ENCODE peak calls at places on chromosomes 5 and 9, in ten cellular contexts. One of them, this sample, is unnamed.

GRCh38 chr5:9343146-9343850 is 202.6 kb downstream of the SEMA5A start:
- DNase-seq in stimulated activated CD8-positive, alpha-beta memory T cell treated with anti-CD3 and anti-CD28 coated beads, Interleukin-7, amount 100 ng/mL, for 4 hours: no peak
- DNase-seq in NCI-H1105: no peak
- DNase-seq in H54: no peak
- DNase-seq in CD4-positive, alpha-beta T cell: no peak
- DNase-seq in D341Med: no peak
- DNase-seq in choroid plexus epithelial cell: peak; percentile 73
- DNase-seq in lower lobe of right lung: no peak
- DNase-seq in activated T-helper 9 cell treated with anti-CD3 and anti-CD28 coated beads, Interleukin-2, amount 50 U/mL, for 16 hours: no peak
- DNase-seq in GM10248: no peak
- DNase-seq in this sample: no peak

GRCh38 chr9:12776775-12777055 is 1.9 kb downstream of the LURAP1L start:
- DNase-seq in stimulated activated CD8-positive, alpha-beta memory T cell treated with anti-CD3 and anti-CD28 coated beads, Interleukin-7, amount 100 ng/mL, for 4 hours: no peak
- DNase-seq in NCI-H1105: no peak
- DNase-seq in H54: no peak
- DNase-seq in CD4-positive, alpha-beta T cell: no peak
- DNase-seq in D341Med: no peak
- DNase-seq in choroid plexus epithelial cell: peak; percentile 78
- DNase-seq in lower lobe of right lung: no peak
- DNase-seq in activated T-helper 9 cell treated with anti-CD3 and anti-CD28 coated beads, Interleukin-2, amount 50 U/mL, for 16 hours: no peak
- DNase-seq in GM10248: no peak
- DNase-seq in this sample: no peak

GRCh38 chr5:15522141-15522540 is 22.2 kb downstream of the FBXL7 start:
- DNase-seq in stimulated activated CD8-positive, alpha-beta memory T cell treated with anti-CD3 and anti-CD28 coated beads, Interleukin-7, amount 100 ng/mL, for 4 hours: no peak
- DNase-seq in NCI-H1105: peak; percentile 70
- DNase-seq in H54: no peak
- DNase-seq in CD4-positive, alpha-beta T cell: no peak
- DNase-seq in D341Med: no peak
- DNase-seq in choroid plexus epithelial cell: no peak
- DNase-seq in lower lobe of right lung: no peak
- DNase-seq in activated T-helper 9 cell treated with anti-CD3 and anti-CD28 coated beads, Interleukin-2, amount 50 U/mL, for 16 hours: no peak
- DNase-seq in GM10248: no peak
- DNase-seq in this sample: no peak

GRCh38 chr9:89978185-89978584 is 373.4 kb downstream of the GADD45G start:
- DNase-seq in stimulated activated CD8-positive, alpha-beta memory T cell treated with anti-CD3 and anti-CD28 coated beads, Interleukin-7, amount 100 ng/mL, for 4 hours: no peak
- DNase-seq in NCI-H1105: no peak
- DNase-seq in H54: no peak
- DNase-seq in CD4-positive, alpha-beta T cell: no peak
- DNase-seq in D341Med: no peak
- DNase-seq in choroid plexus epithelial cell: peak; percentile 35
- DNase-seq in lower lobe of right lung: no peak
- DNase-seq in activated T-helper 9 cell treated with anti-CD3 and anti-CD28 coated beads, Interleukin-2, amount 50 U/mL, for 16 hours: no peak
- DNase-seq in GM10248: no peak
- DNase-seq in this sample: no peak

GRCh38 chr5:158127536-158127935 is 268.6 kb upstream of the CLINT1 start:
- DNase-seq in stimulated activated CD8-positive, alpha-beta memory T cell treated with anti-CD3 and anti-CD28 coated beads, Interleukin-7, amount 100 ng/mL, for 4 hours: no peak
- DNase-seq in NCI-H1105: no peak
- DNase-seq in H54: no peak
- DNase-seq in CD4-positive, alpha-beta T cell: no peak
- DNase-seq in D341Med: no peak
- DNase-seq in choroid plexus epithelial cell: no peak
- DNase-seq in lower lobe of right lung: no peak
- DNase-seq in activated T-helper 9 cell treated with anti-CD3 and anti-CD28 coated beads, Interleukin-2, amount 50 U/mL, for 16 hours: no peak
- DNase-seq in GM10248: no peak
- DNase-seq in this sample: no peak

GRCh38 chr5:6682239-6682638 is 31.0 kb upstream of the TENT4A start:
- DNase-seq in stimulated activated CD8-positive, alpha-beta memory T cell treated with anti-CD3 and anti-CD28 coated beads, Interleukin-7, amount 100 ng/mL, for 4 hours: no peak
- DNase-seq in NCI-H1105: no peak
- DNase-seq in H54: no peak
- DNase-seq in CD4-positive, alpha-beta T cell: no peak
- DNase-seq in D341Med: no peak
- DNase-seq in choroid plexus epithelial cell: no peak
- DNase-seq in lower lobe of right lung: no peak
- DNase-seq in activated T-helper 9 cell treated with anti-CD3 and anti-CD28 coated beads, Interleukin-2, amount 50 U/mL, for 16 hours: no peak
- DNase-seq in GM10248: no peak
- DNase-seq in this sample: no peak

GRCh38 chr5:132459983-132460834 is 30.4 kb downstream of the IRF1 start:
- DNase-seq in stimulated activated CD8-positive, alpha-beta memory T cell treated with anti-CD3 and anti-CD28 coated beads, Interleukin-7, amount 100 ng/mL, for 4 hours: no peak
- DNase-seq in NCI-H1105: no peak
- DNase-seq in H54: no peak
- DNase-seq in CD4-positive, alpha-beta T cell: no peak
- DNase-seq in D341Med: no peak
- DNase-seq in choroid plexus epithelial cell: peak; percentile 61
- DNase-seq in lower lobe of right lung: peak; percentile 76
- DNase-seq in activated T-helper 9 cell treated with anti-CD3 and anti-CD28 coated beads, Interleukin-2, amount 50 U/mL, for 16 hours: no peak
- DNase-seq in GM10248: no peak
- DNase-seq in this sample: no peak

GRCh38 chr5:160938532-160938931 is 86.5 kb upstream of the ATP10B start:
- DNase-seq in stimulated activated CD8-positive, alpha-beta memory T cell treated with anti-CD3 and anti-CD28 coated beads, Interleukin-7, amount 100 ng/mL, for 4 hours: no peak
- DNase-seq in NCI-H1105: peak; percentile 17
- DNase-seq in H54: no peak
- DNase-seq in CD4-positive, alpha-beta T cell: no peak
- DNase-seq in D341Med: peak; percentile 79
- DNase-seq in choroid plexus epithelial cell: no peak
- DNase-seq in lower lobe of right lung: peak; percentile 74
- DNase-seq in activated T-helper 9 cell treated with anti-CD3 and anti-CD28 coated beads, Interleukin-2, amount 50 U/mL, for 16 hours: no peak
- DNase-seq in GM10248: no peak
- DNase-seq in this sample: peak; percentile 49

GRCh38 chr5:159094745-159095144 is 5.0 kb downstream of the EBF1 start:
- DNase-seq in stimulated activated CD8-positive, alpha-beta memory T cell treated with anti-CD3 and anti-CD28 coated beads, Interleukin-7, amount 100 ng/mL, for 4 hours: peak; percentile 42
- DNase-seq in NCI-H1105: peak; percentile 68
- DNase-seq in H54: peak; percentile 46
- DNase-seq in CD4-positive, alpha-beta T cell: no peak
- DNase-seq in D341Med: peak; percentile 51
- DNase-seq in choroid plexus epithelial cell: peak; percentile 95
- DNase-seq in lower lobe of right lung: peak; percentile 45
- DNase-seq in activated T-helper 9 cell treated with anti-CD3 and anti-CD28 coated beads, Interleukin-2, amount 50 U/mL, for 16 hours: no peak
- DNase-seq in GM10248: no peak
- DNase-seq in this sample: peak; percentile 71

GRCh38 chr9:121399883-121400607 is 30.0 kb upstream of the STOM start:
- DNase-seq in stimulated activated CD8-positive, alpha-beta memory T cell treated with anti-CD3 and anti-CD28 coated beads, Interleukin-7, amount 100 ng/mL, for 4 hours: no peak
- DNase-seq in NCI-H1105: peak; percentile 65
- DNase-seq in H54: peak; percentile 30
- DNase-seq in CD4-positive, alpha-beta T cell: no peak
- DNase-seq in D341Med: peak; percentile 37
- DNase-seq in choroid plexus epithelial cell: peak; percentile 92
- DNase-seq in lower lobe of right lung: no peak
- DNase-seq in activated T-helper 9 cell treated with anti-CD3 and anti-CD28 coated beads, Interleukin-2, amount 50 U/mL, for 16 hours: no peak
- DNase-seq in GM10248: peak; percentile 26
- DNase-seq in this sample: peak; percentile 5

GRCh38 chr9:125509476-125509875 is 197.5 kb downstream of the MAPKAP1 start:
- DNase-seq in stimulated activated CD8-positive, alpha-beta memory T cell treated with anti-CD3 and anti-CD28 coated beads, Interleukin-7, amount 100 ng/mL, for 4 hours: no peak
- DNase-seq in NCI-H1105: no peak
- DNase-seq in H54: no peak
- DNase-seq in CD4-positive, alpha-beta T cell: no peak
- DNase-seq in D341Med: peak; percentile 82
- DNase-seq in choroid plexus epithelial cell: peak; percentile 70
- DNase-seq in lower lobe of right lung: no peak
- DNase-seq in activated T-helper 9 cell treated with anti-CD3 and anti-CD28 coated beads, Interleukin-2, amount 50 U/mL, for 16 hours: no peak
- DNase-seq in GM10248: no peak
- DNase-seq in this sample: no peak

GRCh38 chr5:95823738-95824609 is 1.4 kb upstream of the GLRX start:
- DNase-seq in stimulated activated CD8-positive, alpha-beta memory T cell treated with anti-CD3 and anti-CD28 coated beads, Interleukin-7, amount 100 ng/mL, for 4 hours: no peak
- DNase-seq in NCI-H1105: no peak
- DNase-seq in H54: peak; percentile 61
- DNase-seq in CD4-positive, alpha-beta T cell: peak; percentile 61
- DNase-seq in D341Med: no peak
- DNase-seq in choroid plexus epithelial cell: peak; percentile 96
- DNase-seq in lower lobe of right lung: peak; percentile 75
- DNase-seq in activated T-helper 9 cell treated with anti-CD3 and anti-CD28 coated beads, Interleukin-2, amount 50 U/mL, for 16 hours: peak; percentile 30
- DNase-seq in GM10248: no peak
- DNase-seq in this sample: peak; percentile 57

This sample was measured in Calu3.